ENCODE peak calls at places on chromosomes 12 and 14, in four cellular contexts. M is ovary, R is lower leg skin, I is AG10803. V is an unnamed sample.

GRCh38 chr14:66476964-66477363 is 9.2 kb upstream of the CCDC196 start:
- DNase-seq in R (no peak), I (peak), M (no peak), V (no peak)

GRCh38 chr14:81400852-81401251 is 728 bp upstream of the STON2 start:
- DNase-seq in M (no peak), R (peak), I (peak), V (no peak)

GRCh38 chr12:5718680-5719079 is 226.4 kb downstream of the ANO2 start:
- DNase-seq in M (peak), I (no peak), R (no peak), V (no peak)

GRCh38 chr14:72611956-72612500 is 281.9 kb downstream of the DPF3 start:
- DNase-seq in R (peak), I (no peak), M (no peak), V (no peak)

GRCh38 chr14:67941456-67942018 is 122.0 kb downstream of the RAD51B start:
- DNase-seq in M (no peak), R (no peak), I (peak), V (no peak)

GRCh38 chr12:34392741-34393085 is 370.4 kb downstream of the ALG10 start:
- DNase-seq in I (no peak), M (no peak), R (peak), V (peak)

GRCh38 chr14:77248666-77249065 is 22.3 kb downstream of the NGB start:
- DNase-seq in R (no peak), I (no peak), M (no peak), V (no peak)

GRCh38 chr12:89840162-89840922 is 131.7 kb upstream of the ATP2B1 start:
- DNase-seq in R (no peak), I (peak), M (no peak), V (no peak)

GRCh38 chr12:56688846-56689113 is 696 bp upstream of the PTGES3 start:
- DNase-seq in R (no peak), I (no peak), M (no peak), V (no peak)
- H3K4me3 ChIP-seq in R (peak), I (peak), M (peak), V (peak)

DNA sequence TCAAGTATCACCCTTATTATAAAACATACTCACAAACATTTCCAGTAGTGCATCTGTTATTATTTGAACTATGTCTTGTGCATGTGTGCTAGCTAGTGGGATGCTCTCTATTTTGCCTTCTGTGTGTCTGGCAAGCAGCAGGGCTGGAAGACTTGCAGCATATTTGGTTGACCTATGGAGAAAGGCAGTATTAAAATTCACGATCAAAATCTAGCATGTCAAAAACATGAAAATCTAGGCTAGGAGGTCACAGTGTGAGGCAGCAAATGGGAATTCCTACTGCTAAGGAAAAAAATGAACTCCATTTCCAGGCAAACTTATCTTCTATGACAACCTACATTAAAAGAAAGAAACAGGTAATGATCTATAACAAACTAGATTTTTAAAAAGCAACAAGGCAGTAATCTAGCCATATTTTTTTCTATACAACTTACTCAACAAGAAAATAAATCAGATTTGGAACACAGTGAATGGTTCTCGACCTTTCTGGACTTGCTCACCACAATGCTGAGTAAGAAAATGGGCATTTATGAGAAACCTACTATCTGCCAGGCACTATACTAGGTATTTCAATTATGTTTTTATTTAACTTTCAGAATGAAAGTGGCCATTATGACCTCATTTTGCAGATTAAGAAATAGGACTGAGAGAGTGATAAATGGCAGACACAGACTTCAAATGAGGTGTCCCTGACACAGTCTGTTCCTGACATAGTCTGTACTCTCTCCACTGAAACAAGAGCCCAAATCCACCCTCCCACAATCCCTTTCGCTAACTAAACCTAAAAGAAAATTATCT is 96.8 kb downstream of the TXNDC16 start:
- DNase-seq in M (no peak), I (peak), R (no peak), V (no peak)
- H3K4me3 ChIP-seq in M (no peak), I (no peak), R (no peak), V (no peak)

GRCh38 chr12:8770499-8770898 is 51.9 kb upstream of the A2ML1 start:
- DNase-seq in I (no peak), M (no peak), R (no peak), V (no peak)
- H3K4me3 ChIP-seq in I (no peak), M (no peak), R (no peak), V (no peak)

DNA sequence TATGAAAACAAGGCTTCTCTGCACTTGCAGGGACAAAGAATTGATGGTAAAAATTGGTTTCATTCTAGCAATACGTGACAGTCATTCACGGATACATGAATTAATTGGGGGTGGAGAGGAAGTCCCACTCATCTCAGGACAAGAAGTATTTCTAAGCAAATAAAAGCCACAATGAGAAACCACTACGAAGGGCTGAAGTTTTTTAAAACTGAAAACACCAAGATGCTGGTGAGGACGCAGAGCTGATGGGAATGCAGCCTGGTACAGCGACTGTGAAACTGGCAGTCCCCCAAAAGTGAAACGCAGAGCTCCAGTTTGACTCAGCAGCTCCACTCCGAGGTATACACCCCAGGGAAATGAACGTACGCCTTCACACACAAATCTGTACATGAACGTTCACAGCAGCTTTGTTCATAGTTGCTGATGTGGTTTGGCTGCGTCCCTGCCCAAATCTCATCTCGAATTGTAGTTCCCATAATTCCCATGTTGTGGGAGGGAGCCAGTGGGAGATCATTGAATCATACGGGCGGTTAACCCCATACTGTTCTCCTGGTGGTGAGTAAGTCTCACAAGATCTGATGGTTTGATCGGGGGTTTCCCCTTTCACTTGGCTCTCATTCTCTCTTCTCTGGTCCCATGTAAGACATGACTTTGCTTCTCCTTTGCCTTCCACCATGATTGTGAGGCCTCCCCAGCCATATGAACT is 89.0 kb downstream of the SCARB1 start:
- DNase-seq in I (peak), R (no peak), M (peak), V (no peak)
- H3K4me3 ChIP-seq in I (peak), R (no peak), M (peak), V (no peak)

DNA sequence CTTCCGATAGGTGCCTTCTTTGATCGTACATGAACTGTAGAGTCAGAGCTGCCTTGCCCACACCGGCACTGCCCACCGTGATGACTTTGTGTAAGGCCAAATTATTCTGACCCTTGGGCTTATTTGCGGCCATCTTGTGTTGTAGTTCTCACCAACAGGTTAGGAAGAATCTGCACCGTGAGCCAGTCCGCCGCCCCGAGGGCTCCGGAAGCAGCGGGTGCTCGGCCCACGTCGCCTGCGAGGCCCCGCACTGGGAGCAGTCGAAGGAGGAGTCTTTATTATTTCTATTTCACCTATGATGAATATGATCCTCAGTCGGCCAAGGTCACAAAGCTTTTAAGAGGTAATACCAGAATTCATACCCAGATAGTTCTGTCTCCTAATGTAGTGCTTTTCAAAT is 70.6 kb upstream of the SYT1 start:
- DNase-seq in R (no peak), M (no peak), I (no peak), V (no peak)
- H3K4me3 ChIP-seq in R (no peak), M (no peak), I (no peak), V (no peak)

DNA sequence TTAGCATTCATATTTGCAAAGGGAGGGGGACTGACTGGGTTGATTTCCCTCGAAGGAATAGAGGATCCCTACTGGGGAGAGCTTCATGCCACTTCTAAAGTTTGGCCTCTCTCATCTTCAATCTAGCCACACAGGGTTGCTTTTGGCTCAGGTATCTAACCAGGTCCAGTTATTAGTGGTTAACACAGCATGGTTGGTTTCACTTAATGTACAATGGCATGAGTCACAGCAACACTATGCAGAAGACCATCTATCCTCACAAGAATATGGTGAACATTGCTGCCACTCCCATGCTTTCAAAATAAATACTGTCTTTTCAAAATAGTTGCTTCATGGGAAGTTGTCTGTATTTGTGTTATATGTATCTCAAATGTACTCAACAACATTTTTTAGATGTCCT is 6.6 kb upstream of the RAB3IP start:
- DNase-seq in R (no peak), I (no peak), M (no peak), V (no peak)
- H3K4me3 ChIP-seq in R (no peak), I (no peak), M (no peak), V (no peak)

DNA sequence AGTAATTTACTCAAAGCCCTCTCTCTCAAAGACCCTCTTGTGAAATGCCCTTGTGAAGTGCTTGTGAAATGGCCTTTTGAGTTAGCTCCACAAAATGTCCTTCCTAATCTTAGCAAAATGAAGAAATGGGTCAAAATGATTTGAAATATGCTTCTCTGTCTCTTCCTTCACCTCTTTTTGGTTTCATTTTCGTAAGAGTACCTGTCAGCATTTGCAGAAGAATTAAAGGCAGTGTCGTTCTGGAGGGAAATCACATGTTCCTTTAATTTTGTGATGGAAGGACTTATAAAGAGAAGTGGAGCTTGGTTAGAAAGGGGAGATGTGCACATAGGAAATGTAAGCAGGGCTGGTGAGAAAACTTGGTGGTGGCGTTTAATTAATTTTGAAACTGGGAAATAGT is 93.8 kb downstream of the HMGA2 start:
- DNase-seq in R (no peak), M (no peak), I (no peak), V (no peak)
- H3K4me3 ChIP-seq in R (no peak), M (no peak), I (no peak), V (no peak)

GRCh38 chr12:94831081-94831747 is 172.3 kb downstream of the NDUFA12 start:
- DNase-seq in M (no peak), R (no peak), I (no peak), V (no peak)

GRCh38 chr12:94832780-94833760 is 170.4 kb downstream of the NDUFA12 start:
- DNase-seq in R (no peak), M (peak), I (no peak), V (no peak)

GRCh38 chr12:94829552-94829951 is 173.9 kb downstream of the NDUFA12 start:
- DNase-seq in R (no peak), M (no peak), I (no peak), V (no peak)

GRCh38 chr12:94834036-94834625 is 169.4 kb downstream of the NDUFA12 start:
- DNase-seq in M (no peak), R (no peak), I (no peak), V (no peak)

GRCh38 chr12:94832105-94832504 is 171.4 kb downstream of the NDUFA12 start:
- DNase-seq in M (no peak), R (no peak), I (no peak), V (no peak)
- H3K4me3 ChIP-seq in M (no peak), R (no peak), I (no peak), V (no peak)